ENCODE peak calls at places on chromosomes 5 and 9, in six cellular contexts. One of them, this sample, is unnamed.

GRCh38 chr9:22175972-22176545 is 167.0 kb upstream of the CDKN2B start:
- DNase-seq in CD8-positive, alpha-beta T cell: no peak
- DNase-seq in foreskin keratinocyte: no peak
- DNase-seq in psoas muscle: no peak
- DNase-seq in aorta: no peak
- DNase-seq in heart left ventricle: no peak
- DNase-seq in this sample: no peak

GRCh38 chr5:5025774-5026406 is 114.2 kb upstream of the ADAMTS16 start:
- DNase-seq in heart left ventricle: no peak
- DNase-seq in foreskin keratinocyte: no peak
- DNase-seq in psoas muscle: no peak
- DNase-seq in CD8-positive, alpha-beta T cell: no peak
- DNase-seq in aorta: no peak
- DNase-seq in this sample: no peak

GRCh38 chr5:133295520-133295919 is 243.7 kb downstream of the HSPA4 start:
- DNase-seq in foreskin keratinocyte: no peak
- DNase-seq in CD8-positive, alpha-beta T cell: no peak
- DNase-seq in heart left ventricle: no peak
- DNase-seq in psoas muscle: no peak
- DNase-seq in aorta: no peak
- DNase-seq in this sample: no peak

GRCh38 chr5:98631311-98632054 is 142.0 kb upstream of the RGMB start:
- DNase-seq in CD8-positive, alpha-beta T cell: no peak
- DNase-seq in psoas muscle: no peak
- DNase-seq in foreskin keratinocyte: peak; percentile 73
- DNase-seq in heart left ventricle: no peak
- DNase-seq in aorta: no peak
- DNase-seq in this sample: no peak

GRCh38 chr5:174338204-174339010 is 292.9 kb downstream of the NSG2 start:
- DNase-seq in foreskin keratinocyte: no peak
- DNase-seq in psoas muscle: no peak
- DNase-seq in CD8-positive, alpha-beta T cell: no peak
- DNase-seq in aorta: peak; percentile 51
- DNase-seq in heart left ventricle: no peak
- DNase-seq in this sample: no peak

GRCh38 chr5:122965111-122965510 is 71.4 kb downstream of the PPIC start:
- DNase-seq in heart left ventricle: no peak
- DNase-seq in psoas muscle: no peak
- DNase-seq in foreskin keratinocyte: no peak
- DNase-seq in CD8-positive, alpha-beta T cell: no peak
- DNase-seq in aorta: no peak
- DNase-seq in this sample: no peak

GRCh38 chr5:90528704-90529233 is 615 bp downstream of the LYSMD3 start:
- DNase-seq in CD8-positive, alpha-beta T cell: peak; percentile 4
- DNase-seq in psoas muscle: no peak
- DNase-seq in heart left ventricle: no peak
- DNase-seq in aorta: no peak
- DNase-seq in foreskin keratinocyte: peak; percentile 13
- DNase-seq in this sample: no peak

GRCh38 chr9:87909310-87910041 is 8.3 kb upstream of the SPATA31C1 start:
- DNase-seq in foreskin keratinocyte: no peak
- DNase-seq in aorta: no peak
- DNase-seq in CD8-positive, alpha-beta T cell: no peak
- DNase-seq in heart left ventricle: no peak
- DNase-seq in psoas muscle: no peak
- DNase-seq in this sample: no peak

GRCh38 chr9:98104445-98104881 is 14.6 kb downstream of the TRIM14 start:
- DNase-seq in aorta: no peak
- DNase-seq in foreskin keratinocyte: no peak
- DNase-seq in psoas muscle: no peak
- DNase-seq in heart left ventricle: no peak
- DNase-seq in CD8-positive, alpha-beta T cell: no peak
- DNase-seq in this sample: no peak

GRCh38 chr9:127451681-127452480 is 571 bp downstream of the LRSAM1 start:
- DNase-seq in psoas muscle: peak; percentile 71
- DNase-seq in foreskin keratinocyte: peak; percentile 22
- DNase-seq in heart left ventricle: peak; percentile 76
- DNase-seq in aorta: peak; percentile 68
- DNase-seq in CD8-positive, alpha-beta T cell: peak; percentile 11
- DNase-seq in this sample: peak; percentile 14

GRCh38 chr9:132794730-132795380 is 83.2 kb downstream of the AK8 start:
- DNase-seq in foreskin keratinocyte: peak; percentile 63
- DNase-seq in heart left ventricle: no peak
- DNase-seq in psoas muscle: no peak
- DNase-seq in aorta: no peak
- DNase-seq in CD8-positive, alpha-beta T cell: no peak
- DNase-seq in this sample: no peak

GRCh38 chr9:117412841-117413240 is 2.0 kb downstream of the ASTN2 start:
- DNase-seq in CD8-positive, alpha-beta T cell: no peak
- DNase-seq in psoas muscle: no peak
- DNase-seq in heart left ventricle: peak; percentile 54
- DNase-seq in foreskin keratinocyte: no peak
- DNase-seq in aorta: no peak
- DNase-seq in this sample: no peak

GRCh38 chr5:175385691-175386360 is 58.2 kb downstream of the DRD1 start:
- DNase-seq in psoas muscle: no peak
- DNase-seq in aorta: no peak
- DNase-seq in foreskin keratinocyte: peak; percentile 20
- DNase-seq in CD8-positive, alpha-beta T cell: no peak
- DNase-seq in heart left ventricle: no peak
- DNase-seq in this sample: no peak

GRCh38 chr5:76402251-76402879 is 720 bp upstream of the IQGAP2 start:
- DNase-seq in foreskin keratinocyte: no peak
- DNase-seq in CD8-positive, alpha-beta T cell: peak; percentile 63
- DNase-seq in psoas muscle: peak; percentile 60
- DNase-seq in heart left ventricle: no peak
- DNase-seq in aorta: peak; percentile 64
- DNase-seq in this sample: peak; percentile 18

GRCh38 chr5:96384353-96384752 is 48.7 kb downstream of the PCSK1 start:
- DNase-seq in psoas muscle: peak; percentile 68
- DNase-seq in aorta: peak; percentile 65
- DNase-seq in foreskin keratinocyte: peak; percentile 52
- DNase-seq in heart left ventricle: peak; percentile 48
- DNase-seq in CD8-positive, alpha-beta T cell: no peak
- DNase-seq in this sample: peak; percentile 73

GRCh38 chr9:130329061-130329460 is 63.5 kb downstream of the HMCN2 start:
- DNase-seq in foreskin keratinocyte: no peak
- DNase-seq in aorta: no peak
- DNase-seq in CD8-positive, alpha-beta T cell: no peak
- DNase-seq in psoas muscle: no peak
- DNase-seq in heart left ventricle: no peak
- DNase-seq in this sample: no peak

GRCh38 chr9:130328349-130328801 is 62.8 kb downstream of the HMCN2 start:
- DNase-seq in psoas muscle: peak; percentile 78
- DNase-seq in CD8-positive, alpha-beta T cell: no peak
- DNase-seq in aorta: no peak
- DNase-seq in heart left ventricle: no peak
- DNase-seq in foreskin keratinocyte: no peak
- DNase-seq in this sample: peak; percentile 48

GRCh38 chr9:130327781-130328348 is 62.3 kb downstream of the HMCN2 start:
- DNase-seq in heart left ventricle: peak; percentile 77
- DNase-seq in psoas muscle: peak; percentile 88
- DNase-seq in foreskin keratinocyte: no peak
- DNase-seq in CD8-positive, alpha-beta T cell: no peak
- DNase-seq in aorta: no peak
- DNase-seq in this sample: peak; percentile 35

GRCh38 chr9:130325921-130326320 is 60.4 kb downstream of the HMCN2 start:
- DNase-seq in CD8-positive, alpha-beta T cell: no peak
- DNase-seq in aorta: no peak
- DNase-seq in foreskin keratinocyte: no peak
- DNase-seq in heart left ventricle: no peak
- DNase-seq in psoas muscle: no peak
- DNase-seq in this sample: no peak

DNA sequence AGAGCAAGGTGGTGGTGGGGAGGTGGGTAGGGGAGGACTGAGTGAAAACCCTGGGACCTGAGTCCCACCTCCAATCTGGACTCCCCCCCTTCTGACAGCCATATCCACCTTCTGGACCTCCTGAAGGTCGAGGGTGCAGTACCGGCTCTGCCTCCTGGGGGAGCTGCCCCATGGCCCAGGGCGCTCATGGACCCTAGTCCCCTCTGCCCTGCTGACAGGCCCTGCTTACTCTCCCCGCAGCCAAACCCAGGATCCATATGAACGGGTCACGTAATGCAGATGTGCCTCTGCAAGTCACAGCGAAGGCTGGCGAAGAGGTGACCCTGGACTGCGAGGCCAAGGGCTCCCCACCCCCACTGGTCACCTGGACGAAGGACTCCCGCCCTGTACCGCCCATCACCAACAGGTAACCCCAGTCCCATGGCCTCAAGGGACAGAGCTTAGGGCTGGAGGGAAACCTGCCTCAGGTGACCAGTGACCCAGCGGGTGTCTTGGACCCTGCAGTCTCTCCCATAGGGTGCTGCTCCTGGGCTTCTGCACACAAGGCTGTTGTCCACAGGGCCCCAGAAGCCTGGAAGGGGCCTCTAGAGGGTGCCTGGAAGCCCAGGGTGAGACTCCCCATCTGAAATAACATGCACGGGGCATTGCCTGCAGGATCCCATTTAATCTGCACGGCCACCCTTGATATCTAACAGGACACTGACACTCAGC is 61.7 kb downstream of the HMCN2 start:
- DNase-seq in aorta: no peak
- DNase-seq in CD8-positive, alpha-beta T cell: no peak
- DNase-seq in foreskin keratinocyte: no peak
- DNase-seq in psoas muscle: no peak
- DNase-seq in heart left ventricle: no peak
- DNase-seq in this sample: no peak
- H3K27ac ChIP-seq in aorta: no peak overlapping the region
- H3K27ac ChIP-seq in CD8-positive, alpha-beta T cell: no peak overlapping the region
- H3K27ac ChIP-seq in foreskin keratinocyte: no peak overlapping the region
- H3K27ac ChIP-seq in psoas muscle: peak overlapping the region; percentile 50
- H3K27ac ChIP-seq in heart left ventricle: peak overlapping the region; percentile 70
- H3K27ac ChIP-seq in this sample: peak overlapping the region; percentile 75

DNA sequence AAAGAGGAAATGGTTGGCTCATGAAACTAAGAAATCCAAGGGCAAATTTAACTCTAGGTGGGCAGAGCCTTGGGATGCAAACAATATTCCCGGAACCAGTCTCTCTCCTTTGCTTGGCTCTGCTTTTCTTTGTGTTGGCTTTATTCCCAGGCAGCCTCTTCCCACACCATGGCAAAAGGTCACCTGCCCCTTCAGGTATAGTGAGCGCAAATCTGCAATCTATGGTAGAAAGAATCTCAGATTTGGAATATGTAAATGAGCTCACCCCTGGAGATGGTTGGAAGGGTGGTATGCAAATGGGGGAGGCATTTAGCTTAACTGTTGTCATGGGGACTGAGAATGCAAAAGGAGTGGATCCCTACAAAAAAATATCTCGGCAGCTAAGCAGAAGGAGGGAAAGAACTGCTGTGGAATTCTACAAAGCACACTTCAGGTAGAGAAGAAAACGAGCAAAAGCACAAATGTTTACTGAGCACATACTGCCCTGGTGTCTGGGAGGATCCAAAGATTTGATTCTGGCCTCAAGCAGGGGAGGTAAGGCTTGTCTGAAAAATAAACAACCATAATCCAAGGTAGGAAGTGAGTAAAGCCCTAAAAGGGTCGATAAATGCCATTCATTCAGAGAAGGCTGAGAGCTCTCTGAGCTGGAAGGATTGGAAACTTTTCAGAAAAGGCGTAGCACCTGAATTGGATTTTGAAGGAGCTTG is 139.7 kb downstream of the TLE1 start:
- DNase-seq in CD8-positive, alpha-beta T cell: no peak
- DNase-seq in heart left ventricle: no peak
- DNase-seq in foreskin keratinocyte: no peak
- DNase-seq in aorta: no peak
- DNase-seq in psoas muscle: no peak
- DNase-seq in this sample: no peak
- H3K27ac ChIP-seq in CD8-positive, alpha-beta T cell: no peak overlapping the region
- H3K27ac ChIP-seq in heart left ventricle: no peak overlapping the region
- H3K27ac ChIP-seq in foreskin keratinocyte: no peak overlapping the region
- H3K27ac ChIP-seq in aorta: no peak overlapping the region
- H3K27ac ChIP-seq in psoas muscle: no peak overlapping the region
- H3K27ac ChIP-seq in this sample: no peak overlapping the region

GRCh38 chr9:12674961-12675360 is 18.2 kb upstream of the TYRP1 start:
- DNase-seq in heart left ventricle: no peak
- DNase-seq in psoas muscle: no peak
- DNase-seq in aorta: no peak
- DNase-seq in CD8-positive, alpha-beta T cell: no peak
- DNase-seq in foreskin keratinocyte: no peak
- DNase-seq in this sample: no peak

GRCh38 chr9:12680341-12680740 is 12.8 kb upstream of the TYRP1 start:
- DNase-seq in aorta: no peak
- DNase-seq in CD8-positive, alpha-beta T cell: no peak
- DNase-seq in psoas muscle: no peak
- DNase-seq in foreskin keratinocyte: peak; percentile 34
- DNase-seq in heart left ventricle: no peak
- DNase-seq in this sample: no peak

GRCh38 chr9:12681620-12682019 is 11.6 kb upstream of the TYRP1 start:
- DNase-seq in foreskin keratinocyte: peak; percentile 69
- DNase-seq in psoas muscle: no peak
- DNase-seq in heart left ventricle: no peak
- DNase-seq in CD8-positive, alpha-beta T cell: no peak
- DNase-seq in aorta: no peak
- DNase-seq in this sample: no peak

GRCh38 chr9:12684923-12685468 is 8.2 kb upstream of the TYRP1 start:
- DNase-seq in aorta: no peak
- DNase-seq in psoas muscle: no peak
- DNase-seq in CD8-positive, alpha-beta T cell: no peak
- DNase-seq in heart left ventricle: no peak
- DNase-seq in foreskin keratinocyte: no peak
- DNase-seq in this sample: no peak

DNA sequence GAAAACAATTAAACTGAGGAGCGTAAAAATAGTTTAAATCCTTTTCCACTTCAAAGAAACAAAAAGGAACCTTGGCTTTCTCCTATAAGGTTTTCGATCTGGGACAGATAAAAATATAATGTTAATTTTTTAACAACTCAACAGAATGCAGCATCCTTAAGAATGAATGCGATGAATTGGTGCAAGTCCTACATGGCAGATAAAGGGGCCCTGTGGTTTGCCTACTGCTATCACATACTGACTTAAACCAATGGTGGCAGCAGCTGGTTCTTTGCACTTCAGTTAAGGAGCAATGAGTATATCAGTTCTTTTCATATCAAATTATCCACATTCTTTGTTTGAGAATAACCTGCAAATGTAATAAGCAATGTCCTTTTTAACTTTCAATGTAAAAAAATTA is 12.4 kb upstream of the TYRP1 start:
- DNase-seq in CD8-positive, alpha-beta T cell: no peak
- DNase-seq in heart left ventricle: no peak
- DNase-seq in aorta: no peak
- DNase-seq in psoas muscle: no peak
- DNase-seq in foreskin keratinocyte: no peak
- DNase-seq in this sample: no peak
- H3K27ac ChIP-seq in CD8-positive, alpha-beta T cell: no peak overlapping the region
- H3K27ac ChIP-seq in heart left ventricle: no peak overlapping the region
- H3K27ac ChIP-seq in aorta: no peak overlapping the region
- H3K27ac ChIP-seq in psoas muscle: no peak overlapping the region
- H3K27ac ChIP-seq in foreskin keratinocyte: no peak overlapping the region
- H3K27ac ChIP-seq in this sample: no peak overlapping the region

DNA sequence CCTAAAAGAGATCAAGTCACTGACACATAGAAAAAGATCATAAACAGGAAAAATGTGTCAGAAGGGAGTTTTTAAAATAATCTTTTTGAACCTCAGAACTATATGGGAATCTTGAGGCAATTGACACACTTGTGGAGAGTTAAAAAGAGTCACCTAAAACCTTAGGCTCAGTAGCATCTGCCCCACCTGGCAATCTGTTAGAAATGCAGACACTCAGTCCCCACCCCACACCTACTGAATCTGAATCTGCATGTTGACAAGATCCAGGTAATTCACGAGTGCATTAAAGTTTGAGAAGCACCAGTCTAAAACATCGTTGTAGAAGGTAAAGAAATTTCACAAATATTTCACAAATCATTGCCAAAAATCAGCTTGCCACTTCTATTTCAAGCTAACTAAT is 388.3 kb downstream of the NR2F1-AS1 start:
- DNase-seq in CD8-positive, alpha-beta T cell: no peak
- DNase-seq in heart left ventricle: no peak
- DNase-seq in foreskin keratinocyte: no peak
- DNase-seq in psoas muscle: no peak
- DNase-seq in aorta: no peak
- DNase-seq in this sample: no peak
- H3K27ac ChIP-seq in CD8-positive, alpha-beta T cell: no peak overlapping the region
- H3K27ac ChIP-seq in heart left ventricle: no peak overlapping the region
- H3K27ac ChIP-seq in foreskin keratinocyte: no peak overlapping the region
- H3K27ac ChIP-seq in psoas muscle: no peak overlapping the region
- H3K27ac ChIP-seq in aorta: no peak overlapping the region
- H3K27ac ChIP-seq in this sample: no peak overlapping the region